ENCODE peak calls at places on chromosomes 6 and 20, in nine cellular contexts. One of them, this sample, is unnamed.

GRCh38 chr20:3785240-3786125 is 1.1 kb downstream of the CENPB start:
- DNase-seq in astrocyte: no peak
- DNase-seq in OCI-LY7: no peak
- DNase-seq in Panc1: no peak
- DNase-seq in ovary: no peak
- DNase-seq in psoas muscle: peak; percentile 64
- DNase-seq in hepatocyte: no peak
- DNase-seq in thoracic aorta: no peak
- DNase-seq in A673: no peak
- DNase-seq in this sample: peak; percentile 71

GRCh38 chr6:82057846-82058554 is 189.5 kb downstream of the IBTK start:
- DNase-seq in astrocyte: peak; percentile 48
- DNase-seq in OCI-LY7: no peak
- DNase-seq in Panc1: no peak
- DNase-seq in ovary: no peak
- DNase-seq in psoas muscle: no peak
- DNase-seq in hepatocyte: no peak
- DNase-seq in thoracic aorta: no peak
- DNase-seq in A673: peak; percentile 70
- DNase-seq in this sample: no peak

GRCh38 chr20:38127011-38127621 is 38.0 kb downstream of the TGM2 start:
- DNase-seq in astrocyte: peak; percentile 89
- DNase-seq in OCI-LY7: no peak
- DNase-seq in Panc1: peak; percentile 84
- DNase-seq in ovary: peak; percentile 55
- DNase-seq in psoas muscle: peak; percentile 58
- DNase-seq in hepatocyte: peak; percentile 54
- DNase-seq in thoracic aorta: peak; percentile 62
- DNase-seq in A673: no peak
- DNase-seq in this sample: peak; percentile 69

GRCh38 chr6:7954477-7955200 is 44.1 kb upstream of the TXNDC5 start:
- DNase-seq in astrocyte: no peak
- DNase-seq in OCI-LY7: no peak
- DNase-seq in Panc1: no peak
- DNase-seq in ovary: no peak
- DNase-seq in psoas muscle: no peak
- DNase-seq in hepatocyte: no peak
- DNase-seq in thoracic aorta: no peak
- DNase-seq in A673: no peak
- DNase-seq in this sample: no peak

GRCh38 chr6:111642463-111643158 is 36.9 kb upstream of the TRAF3IP2 start:
- DNase-seq in astrocyte: peak; percentile 28
- DNase-seq in OCI-LY7: peak; percentile 51
- DNase-seq in Panc1: peak; percentile 67
- DNase-seq in ovary: no peak
- DNase-seq in psoas muscle: peak; percentile 80
- DNase-seq in hepatocyte: peak; percentile 74
- DNase-seq in thoracic aorta: no peak
- DNase-seq in A673: peak; percentile 73
- DNase-seq in this sample: peak; percentile 83

GRCh38 chr20:52131048-52131643 is 60.4 kb downstream of the ZFP64 start:
- DNase-seq in astrocyte: no peak
- DNase-seq in OCI-LY7: no peak
- DNase-seq in Panc1: no peak
- DNase-seq in ovary: no peak
- DNase-seq in psoas muscle: no peak
- DNase-seq in hepatocyte: no peak
- DNase-seq in thoracic aorta: no peak
- DNase-seq in A673: no peak
- DNase-seq in this sample: no peak

GRCh38 chr6:136103101-136103688 is 146.9 kb downstream of the MTFR2 start:
- DNase-seq in astrocyte: no peak
- DNase-seq in OCI-LY7: no peak
- DNase-seq in Panc1: no peak
- DNase-seq in ovary: no peak
- DNase-seq in psoas muscle: no peak
- DNase-seq in hepatocyte: no peak
- DNase-seq in thoracic aorta: no peak
- DNase-seq in A673: no peak
- DNase-seq in this sample: no peak

GRCh38 chr6:139028242-139028657 is 295 bp upstream of the ABRACL start:
- DNase-seq in astrocyte: no peak
- DNase-seq in OCI-LY7: no peak
- DNase-seq in Panc1: no peak
- DNase-seq in ovary: no peak
- DNase-seq in psoas muscle: no peak
- DNase-seq in hepatocyte: no peak
- DNase-seq in thoracic aorta: no peak
- DNase-seq in A673: no peak
- DNase-seq in this sample: no peak

GRCh38 chr6:113672691-113673149 is 184.4 kb upstream of the MARCKS start:
- DNase-seq in astrocyte: peak; percentile 75
- DNase-seq in OCI-LY7: no peak
- DNase-seq in Panc1: no peak
- DNase-seq in ovary: peak; percentile 63
- DNase-seq in psoas muscle: peak; percentile 80
- DNase-seq in hepatocyte: no peak
- DNase-seq in thoracic aorta: no peak
- DNase-seq in A673: no peak
- DNase-seq in this sample: peak; percentile 61

GRCh38 chr6:118739976-118740771 is 88.8 kb upstream of the CEP85L start:
- DNase-seq in astrocyte: peak; percentile 66
- DNase-seq in OCI-LY7: no peak
- DNase-seq in Panc1: no peak
- DNase-seq in ovary: no peak
- DNase-seq in psoas muscle: no peak
- DNase-seq in hepatocyte: no peak
- DNase-seq in thoracic aorta: no peak
- DNase-seq in A673: no peak
- DNase-seq in this sample: no peak

GRCh38 chr6:81166770-81167169 is 585.7 kb downstream of the TENT5A start:
- DNase-seq in astrocyte: peak; percentile 86
- DNase-seq in OCI-LY7: no peak
- DNase-seq in Panc1: no peak
- DNase-seq in ovary: no peak
- DNase-seq in psoas muscle: no peak
- DNase-seq in hepatocyte: no peak
- DNase-seq in thoracic aorta: no peak
- DNase-seq in A673: no peak
- DNase-seq in this sample: no peak

GRCh38 chr6:119170427-119171407 is 92.3 kb upstream of the FAM184A start:
- DNase-seq in astrocyte: peak; percentile 52
- DNase-seq in OCI-LY7: no peak
- DNase-seq in Panc1: no peak
- DNase-seq in ovary: no peak
- DNase-seq in psoas muscle: no peak
- DNase-seq in hepatocyte: no peak
- DNase-seq in thoracic aorta: no peak
- DNase-seq in A673: no peak
- DNase-seq in this sample: no peak

GRCh38 chr6:158627940-158628211 is 16.7 kb downstream of the DYNLT1 start:
- DNase-seq in astrocyte: no peak
- DNase-seq in OCI-LY7: no peak
- DNase-seq in Panc1: no peak
- DNase-seq in ovary: no peak
- DNase-seq in psoas muscle: no peak
- DNase-seq in hepatocyte: no peak
- DNase-seq in thoracic aorta: no peak
- DNase-seq in A673: no peak
- DNase-seq in this sample: no peak

GRCh38 chr6:167700199-167700598 is 126.5 kb upstream of the AFDN start:
- DNase-seq in astrocyte: no peak
- DNase-seq in OCI-LY7: no peak
- DNase-seq in Panc1: no peak
- DNase-seq in ovary: no peak
- DNase-seq in psoas muscle: no peak
- DNase-seq in hepatocyte: no peak
- DNase-seq in thoracic aorta: no peak
- DNase-seq in A673: peak; percentile 19
- DNase-seq in this sample: no peak
- H3K27ac ChIP-seq in astrocyte: no peak overlapping the region
- H3K27ac ChIP-seq in OCI-LY7: no peak overlapping the region
- H3K27ac ChIP-seq in Panc1: no peak overlapping the region
- H3K27ac ChIP-seq in ovary: no peak overlapping the region
- H3K27ac ChIP-seq in psoas muscle: peak overlapping the region; percentile 71
- H3K27ac ChIP-seq in hepatocyte: peak overlapping the region; percentile 15
- H3K27ac ChIP-seq in thoracic aorta: no peak overlapping the region
- H3K27ac ChIP-seq in A673: peak overlapping the region; percentile 88
- H3K27ac ChIP-seq in this sample: peak overlapping the region; percentile 52

GRCh38 chr20:55424446-55424845 is 580.9 kb downstream of the CBLN4 start:
- DNase-seq in astrocyte: no peak
- DNase-seq in OCI-LY7: no peak
- DNase-seq in Panc1: no peak
- DNase-seq in ovary: no peak
- DNase-seq in psoas muscle: no peak
- DNase-seq in hepatocyte: no peak
- DNase-seq in thoracic aorta: no peak
- DNase-seq in A673: no peak
- DNase-seq in this sample: no peak
- H3K9me3 ChIP-seq in astrocyte: no peaks in the 10 kb centered on the region
- H3K9me3 ChIP-seq in OCI-LY7: no peaks in the 10 kb centered on the region
- H3K9me3 ChIP-seq in Panc1: no peaks in the 10 kb centered on the region
- H3K9me3 ChIP-seq in ovary: no peaks in the 10 kb centered on the region
- H3K9me3 ChIP-seq in psoas muscle: no peaks in the 10 kb centered on the region
- H3K9me3 ChIP-seq in hepatocyte: no peaks in the 10 kb centered on the region
- H3K9me3 ChIP-seq in thoracic aorta: no peaks in the 10 kb centered on the region
- H3K9me3 ChIP-seq in A673: peaks cover 18% of the 10 kb centered on the region
- H3K9me3 ChIP-seq in this sample: no peaks in the 10 kb centered on the region

DNA sequence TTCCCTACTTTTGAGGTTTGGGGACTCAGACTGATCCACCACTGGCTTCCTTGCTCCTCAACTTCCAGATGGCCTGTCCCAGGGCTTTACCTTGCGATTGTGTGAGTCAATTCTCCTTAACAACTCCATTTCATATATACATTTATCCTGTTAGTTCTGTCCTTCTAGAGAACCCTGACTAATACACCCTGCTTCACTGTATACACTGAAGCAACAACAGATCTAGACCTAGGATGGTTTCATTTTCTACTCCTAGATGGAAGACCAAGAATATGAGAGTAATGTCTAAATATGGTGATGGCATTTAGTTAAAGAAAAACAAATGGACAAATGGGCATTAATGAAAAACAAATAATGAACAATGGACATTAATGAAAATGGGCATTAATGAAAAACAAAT is 225.6 kb downstream of the LMBRD1 start:
- DNase-seq in astrocyte: no peak
- DNase-seq in OCI-LY7: no peak
- DNase-seq in Panc1: no peak
- DNase-seq in ovary: no peak
- DNase-seq in psoas muscle: no peak
- DNase-seq in hepatocyte: no peak
- DNase-seq in thoracic aorta: no peak
- DNase-seq in A673: no peak
- DNase-seq in this sample: no peak
- H3K4me1 ChIP-seq in astrocyte: no peaks in the 10 kb centered on the region
- H3K4me1 ChIP-seq in OCI-LY7: no peaks in the 10 kb centered on the region
- H3K4me1 ChIP-seq in Panc1: no peaks in the 10 kb centered on the region
- H3K4me1 ChIP-seq in ovary: no peaks in the 10 kb centered on the region
- H3K4me1 ChIP-seq in psoas muscle: no peaks in the 10 kb centered on the region
- H3K4me1 ChIP-seq in hepatocyte: no peaks in the 10 kb centered on the region
- H3K4me1 ChIP-seq in thoracic aorta: no peaks in the 10 kb centered on the region
- H3K4me1 ChIP-seq in A673: no peaks in the 10 kb centered on the region
- H3K4me1 ChIP-seq in this sample: no peaks in the 10 kb centered on the region

GRCh38 chr20:12047838-12048432 is 130.2 kb downstream of the BTBD3 start:
- DNase-seq in astrocyte: peak; percentile 39
- DNase-seq in OCI-LY7: no peak
- DNase-seq in Panc1: no peak
- DNase-seq in ovary: no peak
- DNase-seq in psoas muscle: no peak
- DNase-seq in hepatocyte: no peak
- DNase-seq in thoracic aorta: no peak
- DNase-seq in A673: no peak
- DNase-seq in this sample: no peak

GRCh38 chr20:12053348-12053747 is 135.7 kb downstream of the BTBD3 start:
- DNase-seq in astrocyte: peak; percentile 83
- DNase-seq in OCI-LY7: peak; percentile 0
- DNase-seq in Panc1: no peak
- DNase-seq in ovary: no peak
- DNase-seq in psoas muscle: no peak
- DNase-seq in hepatocyte: no peak
- DNase-seq in thoracic aorta: no peak
- DNase-seq in A673: peak; percentile 35
- DNase-seq in this sample: no peak

GRCh38 chr20:12054556-12054955 is 136.9 kb downstream of the BTBD3 start:
- DNase-seq in astrocyte: no peak
- DNase-seq in OCI-LY7: no peak
- DNase-seq in Panc1: no peak
- DNase-seq in ovary: no peak
- DNase-seq in psoas muscle: no peak
- DNase-seq in hepatocyte: no peak
- DNase-seq in thoracic aorta: no peak
- DNase-seq in A673: no peak
- DNase-seq in this sample: no peak

GRCh38 chr20:12049125-12049524 is 131.4 kb downstream of the BTBD3 start:
- DNase-seq in astrocyte: peak; percentile 70
- DNase-seq in OCI-LY7: no peak
- DNase-seq in Panc1: no peak
- DNase-seq in ovary: no peak
- DNase-seq in psoas muscle: no peak
- DNase-seq in hepatocyte: no peak
- DNase-seq in thoracic aorta: no peak
- DNase-seq in A673: no peak
- DNase-seq in this sample: no peak

GRCh38 chr20:12051206-12052163 is 133.8 kb downstream of the BTBD3 start:
- DNase-seq in astrocyte: no peak
- DNase-seq in OCI-LY7: no peak
- DNase-seq in Panc1: no peak
- DNase-seq in ovary: no peak
- DNase-seq in psoas muscle: no peak
- DNase-seq in hepatocyte: no peak
- DNase-seq in thoracic aorta: no peak
- DNase-seq in A673: no peak
- DNase-seq in this sample: no peak
- H3K27ac ChIP-seq in astrocyte: no peak overlapping the region
- H3K27ac ChIP-seq in OCI-LY7: no peak overlapping the region
- H3K27ac ChIP-seq in Panc1: no peak overlapping the region
- H3K27ac ChIP-seq in ovary: no peak overlapping the region
- H3K27ac ChIP-seq in psoas muscle: no peak overlapping the region
- H3K27ac ChIP-seq in hepatocyte: peak overlapping the region; percentile 57
- H3K27ac ChIP-seq in thoracic aorta: no peak overlapping the region
- H3K27ac ChIP-seq in A673: no peak overlapping the region
- H3K27ac ChIP-seq in this sample: no peak overlapping the region